ENCODE peak calls at places on chromosomes 1 and 21, in seven cellular contexts. W is RPMI8226, D is fibroblast of pulmonary artery, F is ACHN, B is mesendoderm, Y is amniotic stem cell, G is H9. Q is an unnamed sample.

GRCh38 chr1:219847215-219847855 is 81.0 kb downstream of the SLC30A10 start:
- DNase-seq in W (no peak), D (peak), F (no peak), B (no peak), Y (no peak), G (no peak), Q (no peak)

GRCh38 chr1:27603320-27603961 is 503 bp downstream of the AHDC1 start:
- DNase-seq in W (peak), D (no peak), F (peak), B (no peak), Y (no peak), G (no peak), Q (peak)

GRCh38 chr1:230502996-230503395 is 76.9 kb upstream of the PGBD5 start:
- DNase-seq in W (no peak), D (no peak), F (no peak), B (no peak), Y (no peak), G (no peak), Q (no peak)

GRCh38 chr21:36125513-36126121 is 9.3 kb upstream of the CBR3 start:
- DNase-seq in W (peak), D (peak), F (peak), B (peak), Y (peak), G (no peak), Q (peak)

GRCh38 chr1:174114788-174115448 is 44.4 kb upstream of the RABGAP1L start:
- DNase-seq in W (peak), D (peak), F (peak), B (peak), Y (no peak), G (peak), Q (peak)

GRCh38 chr1:61627365-61627764 is 97.6 kb downstream of the TM2D1 start:
- DNase-seq in W (no peak), D (no peak), F (no peak), B (no peak), Y (no peak), G (no peak), Q (no peak)

GRCh38 chr1:97901017-97901658 is 19.7 kb downstream of the DPYD start:
- DNase-seq in W (no peak), D (peak), F (no peak), B (no peak), Y (no peak), G (no peak), Q (peak)

GRCh38 chr1:170836146-170836545 is 99.2 kb upstream of the MROH9 start:
- DNase-seq in W (no peak), D (peak), F (peak), B (no peak), Y (no peak), G (no peak), Q (no peak)

GRCh38 chr1:233158322-233158721 is 137.2 kb downstream of the PCNX2 start:
- DNase-seq in W (no peak), D (no peak), F (no peak), B (no peak), Y (no peak), G (no peak), Q (no peak)

GRCh38 chr1:59601032-59601431 is 213.7 kb upstream of the HOOK1 start:
- DNase-seq in W (no peak), D (no peak), F (no peak), B (no peak), Y (no peak), G (peak), Q (no peak)

GRCh38 chr1:87642581-87643129 is 314.0 kb downstream of the LMO4 start:
- DNase-seq in W (peak), D (peak), F (no peak), B (peak), Y (no peak), G (no peak), Q (peak)

Q was measured in endothelial cell of umbilical vein.